ENCODE peak calls at places on chromosome 10, in seven cellular contexts. K is IMR-90, G is heart left ventricle, V is body of pancreas, I is ovary, R is H54, M is breast epithelium. T is an unnamed sample.

GRCh38 chr10:14602807-14603538 is 171.7 kb downstream of the FAM107B start:
- DNase-seq in K (peak), G (no peak), V (no peak), I (no peak), R (no peak), M (no peak), T (no peak)

GRCh38 chr10:62024026-62024701 is 122.7 kb downstream of the ARID5B start:
- DNase-seq in K (no peak), G (no peak), V (no peak), I (no peak), R (no peak), M (no peak), T (no peak)

GRCh38 chr10:128084364-128084763 is 41.9 kb downstream of the MKI67 start:
- DNase-seq in K (no peak), G (no peak), V (no peak), I (no peak), R (no peak), M (no peak), T (no peak)

GRCh38 chr10:104502907-104503306 is 138.2 kb upstream of the SORCS3 start:
- DNase-seq in K (no peak), G (no peak), V (no peak), I (no peak), R (no peak), M (no peak), T (no peak)

GRCh38 chr10:126408953-126409641 is 20.8 kb upstream of the ADAM12 start:
- DNase-seq in K (no peak), G (no peak), V (no peak), I (no peak), R (no peak), M (no peak), T (no peak)

GRCh38 chr10:21278491-21279216 is 246.8 kb downstream of the SKIDA1 start:
- DNase-seq in K (peak), G (peak), V (peak), I (peak), R (peak), M (peak), T (peak)

GRCh38 chr10:69807122-69807521 is 5.4 kb downstream of the COL13A1 start:
- DNase-seq in K (peak), G (no peak), V (no peak), I (no peak), R (peak), M (no peak), T (no peak)

GRCh38 chr10:122702271-122702670 is 2.6 kb upstream of the C10orf120 start:
- DNase-seq in K (no peak), G (no peak), V (no peak), I (no peak), R (no peak), M (no peak), T (no peak)

GRCh38 chr10:71234017-71234894 is 21.9 kb downstream of the UNC5B start:
- DNase-seq in K (no peak), G (peak), V (no peak), I (no peak), R (no peak), M (no peak), T (no peak)

GRCh38 chr10:21808525-21808924 is 195.0 kb downstream of the DNAJC1 start:
- DNase-seq in K (no peak), G (no peak), V (no peak), I (no peak), R (no peak), M (no peak), T (no peak)

GRCh38 chr10:114363745-114364460 is 40.4 kb downstream of the AFAP1L2 start:
- DNase-seq in K (no peak), G (no peak), V (no peak), I (no peak), R (no peak), M (no peak), T (no peak)

GRCh38 chr10:76191371-76191770 is 759.9 kb downstream of the LRMDA start:
- DNase-seq in K (no peak), G (no peak), V (no peak), I (no peak), R (no peak), M (no peak), T (no peak)

GRCh38 chr10:34286136-34286739 is 528.9 kb downstream of the PARD3 start:
- DNase-seq in K (peak), G (no peak), V (no peak), I (no peak), R (no peak), M (no peak), T (no peak)

GRCh38 chr10:130809761-130810515 is 501.6 kb downstream of the TCERG1L start:
- DNase-seq in K (no peak), G (no peak), V (no peak), I (no peak), R (no peak), M (no peak), T (no peak)

GRCh38 chr10:122461729-122462532 is 578 bp downstream of the HTRA1 start:
- DNase-seq in K (no peak), G (no peak), V (peak), I (peak), R (no peak), M (no peak), T (peak)

GRCh38 chr10:98364432-98365102 is 50.4 kb downstream of the PYROXD2 start:
- DNase-seq in K (no peak), G (no peak), V (no peak), I (no peak), R (no peak), M (no peak), T (no peak)

GRCh38 chr10:128102480-128103228 is 23.6 kb downstream of the MKI67 start:
- DNase-seq in K (no peak), G (no peak), V (no peak), I (no peak), R (no peak), M (no peak), T (no peak)

GRCh38 chr10:4477664-4478063 is 348.3 kb upstream of the AKR1E2 start:
- DNase-seq in K (no peak), G (no peak), V (no peak), I (no peak), R (no peak), M (no peak), T (no peak)

GRCh38 chr10:71748671-71749191 is 24.6 kb downstream of the VSIR start:
- DNase-seq in K (no peak), G (peak), V (no peak), I (peak), R (no peak), M (peak), T (peak)

GRCh38 chr10:130993612-130994011 is 317.9 kb downstream of the TCERG1L start:
- DNase-seq in K (no peak), G (no peak), V (peak), I (no peak), R (no peak), M (no peak), T (peak)

DNA sequence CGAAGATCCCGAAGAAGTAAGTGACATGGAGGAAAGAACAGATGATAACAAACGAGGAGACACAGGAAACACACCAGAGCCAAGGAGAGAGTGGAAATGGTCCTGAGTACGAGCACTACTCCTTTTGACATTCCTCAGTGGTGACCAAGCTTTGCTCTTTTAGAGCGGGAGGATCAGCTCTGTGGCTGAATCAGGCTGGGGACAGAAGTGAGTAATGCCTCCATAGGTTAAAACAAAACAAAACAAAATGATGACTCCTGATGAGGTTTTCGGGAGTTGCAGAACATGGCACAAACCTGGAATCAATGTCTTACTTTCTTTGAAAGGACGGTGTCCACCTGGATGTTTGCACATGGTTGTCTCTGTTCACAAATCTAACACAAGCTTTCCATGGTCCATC is 30.3 kb upstream of the TCF7L2 start:
- DNase-seq in K (peak), G (no peak), V (no peak), I (no peak), R (peak), M (no peak), T (no peak)
- TF ChIP-seq POLR2A in K (no peak), G (no peak), V (no peak), I (no peak), R (no peak), M (no peak), T (no peak)

DNA sequence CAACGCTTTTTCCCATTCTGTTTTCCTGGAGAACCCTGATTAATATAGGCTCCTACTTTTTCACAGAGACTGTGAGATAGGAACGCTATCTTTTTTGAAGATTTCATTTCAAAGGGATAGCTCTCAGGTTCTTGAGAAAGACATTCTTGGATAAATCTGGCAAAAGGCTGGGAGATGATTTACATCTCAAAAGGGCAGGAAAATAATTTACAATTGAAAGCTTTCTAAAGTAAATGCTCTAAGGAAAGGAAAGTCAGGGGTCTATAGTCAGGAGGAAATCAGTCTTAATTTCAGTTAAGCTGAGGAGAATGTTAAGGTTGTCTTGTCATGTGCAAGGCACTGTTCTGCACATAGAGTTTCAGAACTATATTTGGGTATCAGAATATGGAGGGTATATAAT is 278.8 kb downstream of the KIF20B start:
- DNase-seq in K (no peak), G (no peak), V (no peak), I (no peak), R (no peak), M (no peak), T (no peak)
- TF ChIP-seq POLR2A in K (no peak), G (no peak), V (no peak), I (no peak), R (no peak), M (no peak), T (no peak)

DNA sequence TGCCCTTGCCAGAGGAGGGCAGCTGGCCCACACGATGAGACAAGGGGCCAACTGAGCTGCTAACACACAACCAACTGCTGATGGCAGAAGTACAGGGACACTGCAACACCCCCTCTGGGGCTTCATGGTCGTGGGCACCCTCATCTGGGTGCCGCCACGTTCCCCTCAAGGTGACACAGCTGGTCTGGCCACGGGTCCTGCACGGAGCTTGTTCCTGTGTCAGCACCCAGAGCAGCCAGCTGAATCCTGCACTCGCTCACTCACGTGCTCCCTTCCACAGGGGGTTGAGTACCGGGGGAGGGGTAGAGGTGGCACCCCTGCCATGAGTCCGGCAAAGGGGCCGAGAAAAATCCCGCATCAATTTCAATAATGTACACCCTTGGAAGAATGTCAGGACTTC is 1319.1 kb downstream of the REEP3 start:
- DNase-seq in K (no peak), G (no peak), V (no peak), I (no peak), R (no peak), M (no peak), T (no peak)
- TF ChIP-seq POLR2A in K (no peak), G (no peak), V (no peak), I (no peak), R (no peak), M (no peak), T (no peak)

DNA sequence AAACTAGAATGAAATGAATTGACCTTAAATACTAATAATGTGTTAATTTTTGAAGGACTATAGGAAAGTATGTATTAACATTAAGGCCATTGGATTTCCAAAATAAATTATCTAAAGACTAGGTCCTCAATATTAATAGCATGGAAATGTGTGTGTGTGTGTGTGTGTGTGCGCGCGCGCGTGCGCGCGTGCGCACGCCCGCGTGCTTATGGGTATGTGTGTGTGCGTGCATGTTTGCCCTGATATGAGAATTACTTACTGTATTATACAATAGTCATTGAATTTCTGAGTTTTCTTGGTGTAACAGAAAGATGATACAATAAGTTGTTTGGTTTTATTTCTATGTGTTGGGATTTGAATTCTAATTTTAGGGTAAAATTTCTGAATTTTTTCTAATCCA is 205.9 kb downstream of the BICC1 start:
- DNase-seq in K (no peak), G (no peak), V (no peak), I (no peak), R (no peak), M (no peak), T (no peak)
- TF ChIP-seq POLR2A in K (no peak), G (no peak), V (no peak), I (no peak), R (no peak), M (no peak), T (no peak)

GRCh38 chr10:132363921-132364593 is 32.1 kb downstream of the LRRC27 start:
- DNase-seq in K (no peak), G (no peak), V (no peak), I (no peak), R (no peak), M (no peak), T (no peak)
- TF ChIP-seq POLR2A in K (no peak), G (no peak), V (no peak), I (no peak), R (no peak), M (no peak), T (no peak)

GRCh38 chr10:102799691-102800435 is 37.4 kb downstream of the CYP17A1 start:
- DNase-seq in K (no peak), G (no peak), V (no peak), I (no peak), R (no peak), M (no peak), T (no peak)
- TF ChIP-seq POLR2A in K (no peak), G (no peak), V (no peak), I (no peak), R (no peak), M (no peak), T (no peak)

DNA sequence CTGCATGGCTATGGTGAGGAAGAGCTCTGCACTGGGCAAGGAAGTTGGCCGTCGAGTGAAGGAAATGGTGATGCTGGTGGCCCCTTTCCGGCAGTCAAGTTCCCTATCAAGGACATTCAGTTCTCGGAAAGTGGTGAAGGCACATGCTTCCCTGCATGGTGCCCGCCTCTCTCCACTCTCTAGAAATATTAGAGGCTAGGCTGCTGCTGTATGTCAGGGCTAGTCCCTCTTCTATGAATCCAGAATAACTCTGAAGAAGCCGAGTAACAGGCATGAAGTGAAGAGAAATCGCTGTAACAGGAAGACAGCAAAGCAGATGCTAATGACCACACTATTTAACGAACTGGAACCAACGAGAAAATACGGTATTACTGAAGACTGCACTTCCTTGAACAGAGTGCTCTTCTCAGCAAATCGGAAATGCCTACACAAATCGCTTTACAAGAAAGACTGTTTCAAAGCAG is 5.4 kb downstream of the IDI1 start:
- DNase-seq in K (no peak), G (no peak), V (no peak), I (no peak), R (no peak), M (no peak), T (no peak)
- TF ChIP-seq POLR2A in K (no peak), G (no peak), V (no peak), I (no peak), R (no peak), M (no peak), T (no peak)

GRCh38 chr10:110393866-110394265 is 89.1 kb upstream of the SMNDC1 start:
- DNase-seq in K (no peak), G (no peak), V (no peak), I (no peak), R (no peak), M (no peak), T (no peak)

GRCh38 chr10:110394296-110394695 is 89.6 kb upstream of the SMNDC1 start:
- DNase-seq in K (no peak), G (no peak), V (no peak), I (no peak), R (no peak), M (no peak), T (no peak)

GRCh38 chr10:110391541-110391940 is 86.8 kb upstream of the SMNDC1 start:
- DNase-seq in K (no peak), G (no peak), V (no peak), I (no peak), R (no peak), M (no peak), T (no peak)

GRCh38 chr10:110392121-110392859 is 87.6 kb upstream of the SMNDC1 start:
- DNase-seq in K (no peak), G (no peak), V (no peak), I (no peak), R (no peak), M (no peak), T (no peak)

DNA sequence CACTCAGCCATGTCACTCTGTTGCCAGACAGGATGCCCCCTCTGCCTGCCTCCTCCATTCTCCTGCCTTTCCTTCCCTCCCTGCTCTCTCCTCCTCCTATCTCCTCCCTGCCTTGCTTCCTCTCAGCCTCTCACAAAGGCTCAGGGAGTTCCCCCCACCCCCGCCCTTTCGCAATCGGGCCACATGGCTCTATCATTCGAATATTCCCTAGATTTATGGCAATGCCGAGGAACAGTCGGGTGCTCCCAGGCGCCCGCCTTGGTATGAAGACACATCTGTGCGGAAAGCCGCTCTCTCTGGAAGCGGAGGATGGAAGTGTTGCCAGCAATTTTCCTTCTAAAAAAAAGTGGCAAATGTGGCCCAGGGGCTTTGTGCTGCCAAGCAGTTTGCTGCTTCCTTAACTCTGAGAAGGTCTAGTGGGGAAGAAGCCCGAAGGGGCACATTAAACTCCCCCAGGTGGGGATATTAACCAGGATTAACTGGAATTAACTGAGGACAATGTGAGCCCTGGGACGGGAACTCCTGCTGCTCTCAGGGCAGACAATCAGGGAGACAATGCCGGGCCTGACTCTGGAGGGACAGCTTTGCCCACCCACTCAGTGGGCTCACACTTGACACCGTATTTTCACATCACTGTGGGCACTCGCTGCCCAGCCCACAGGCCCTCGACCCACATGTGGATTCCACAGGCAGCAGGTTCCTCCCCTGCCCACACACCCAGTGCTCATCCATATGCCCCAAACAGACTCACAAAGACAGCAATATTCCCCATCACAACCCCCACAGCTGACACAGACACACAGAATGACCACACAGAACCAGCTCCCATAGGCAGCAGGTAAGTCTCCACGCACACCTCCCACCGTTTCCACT is 88.4 kb upstream of the SMNDC1 start:
- DNase-seq in K (peak), G (no peak), V (no peak), I (peak), R (no peak), M (peak), T (peak)
- TF ChIP-seq POLR2A in K (no peak), G (no peak), V (no peak), I (no peak), R (no peak), M (no peak), T (no peak)